ENCODE peak calls at places on chromosomes 5 and 9, in four cellular contexts. A is A549, N is GM12878, Y is HepG2. U is an unnamed sample.
A peak's percentile ranks its signal among the peaks of the same experiment; 100 is the strongest.

GRCh38 chr9:127742435-127743088 is 7.5 kb upstream of the TOR2A start:
- DNase-seq in A (peak; percentile 94), N (no peak), Y (no peak), U (peak; percentile 94)

GRCh38 chr9:89935791-89936190 is 331.0 kb downstream of the GADD45G start:
- DNase-seq in A (no peak), N (no peak), Y (no peak), U (no peak)

GRCh38 chr5:169914766-169915165 is 65.5 kb downstream of the INSYN2B start:
- DNase-seq in A (no peak), N (no peak), Y (no peak), U (no peak)

GRCh38 chr9:75109210-75109839 is 21.0 kb downstream of the OSTF1 start:
- DNase-seq in A (no peak), N (no peak), Y (no peak), U (no peak)

GRCh38 chr5:131268758-131269370 is 5.0 kb downstream of the CDC42SE2 start:
- DNase-seq in A (no peak), N (no peak), Y (no peak), U (no peak)

GRCh38 chr5:63053019-63053638 is 474.5 kb downstream of the LRRC70 start:
- DNase-seq in A (no peak), N (no peak), Y (no peak), U (no peak)

GRCh38 chr5:61263561-61264272 is 68.3 kb upstream of the ZSWIM6 start:
- DNase-seq in A (no peak), N (no peak), Y (no peak), U (no peak)

GRCh38 chr9:131754846-131755245 is 15.0 kb upstream of the RAPGEF1 start:
- DNase-seq in A (no peak), N (no peak), Y (no peak), U (no peak)

GRCh38 chr5:171688696-171689495 is 96.7 kb upstream of the SMIM23 start:
- DNase-seq in A (no peak), N (no peak), Y (no peak), U (peak; percentile 34)

GRCh38 chr9:132411091-132411508 is 1.1 kb downstream of the CFAP77 start:
- DNase-seq in A (peak; percentile 69), N (no peak), Y (peak; percentile 54), U (peak; percentile 74)

GRCh38 chr5:168341178-168341577 is 49.7 kb downstream of the WWC1 start:
- DNase-seq in A (no peak), N (no peak), Y (no peak), U (no peak)

GRCh38 chr9:72843525-72844439 is 109.1 kb downstream of the ALDH1A1 start:
- DNase-seq in A (peak; percentile 47), N (no peak), Y (peak; percentile 74), U (no peak)

GRCh38 chr5:141513021-141513626 is 24.2 kb downstream of the PCDHGC5 start:
- DNase-seq in A (no peak), N (no peak), Y (no peak), U (no peak)

GRCh38 chr9:127977877-127978647 is 2.7 kb downstream of the EEIG1 start:
- DNase-seq in A (peak; percentile 57), N (no peak), Y (no peak), U (peak; percentile 52)

GRCh38 chr5:7050986-7051385 is 337.8 kb downstream of the TENT4A start:
- DNase-seq in A (no peak), N (no peak), Y (no peak), U (no peak)

GRCh38 chr9:105864248-105864898 is 170.0 kb downstream of the TMEM38B start:
- DNase-seq in A (no peak), N (no peak), Y (no peak), U (no peak)

GRCh38 chr5:95682891-95683290 is at the start of gene SPATA9:
- DNase-seq in A (no peak), N (no peak), Y (no peak), U (no peak)

GRCh38 chr5:116273458-116274242 is 188.8 kb downstream of the COMMD10 start:
- DNase-seq in A (no peak), N (peak; percentile 43), Y (no peak), U (no peak)

GRCh38 chr5:57831942-57832341 is 349.3 kb upstream of the ACTBL2 start:
- DNase-seq in A (no peak), N (no peak), Y (no peak), U (no peak)

GRCh38 chr5:66645039-66645438 is 48.8 kb downstream of the MAST4 start:
- DNase-seq in A (no peak), N (no peak), Y (no peak), U (no peak)

GRCh38 chr9:15927131-15927530 is 374.3 kb downstream of the CCDC171 start:
- DNase-seq in A (no peak), N (no peak), Y (no peak), U (no peak)

DNA sequence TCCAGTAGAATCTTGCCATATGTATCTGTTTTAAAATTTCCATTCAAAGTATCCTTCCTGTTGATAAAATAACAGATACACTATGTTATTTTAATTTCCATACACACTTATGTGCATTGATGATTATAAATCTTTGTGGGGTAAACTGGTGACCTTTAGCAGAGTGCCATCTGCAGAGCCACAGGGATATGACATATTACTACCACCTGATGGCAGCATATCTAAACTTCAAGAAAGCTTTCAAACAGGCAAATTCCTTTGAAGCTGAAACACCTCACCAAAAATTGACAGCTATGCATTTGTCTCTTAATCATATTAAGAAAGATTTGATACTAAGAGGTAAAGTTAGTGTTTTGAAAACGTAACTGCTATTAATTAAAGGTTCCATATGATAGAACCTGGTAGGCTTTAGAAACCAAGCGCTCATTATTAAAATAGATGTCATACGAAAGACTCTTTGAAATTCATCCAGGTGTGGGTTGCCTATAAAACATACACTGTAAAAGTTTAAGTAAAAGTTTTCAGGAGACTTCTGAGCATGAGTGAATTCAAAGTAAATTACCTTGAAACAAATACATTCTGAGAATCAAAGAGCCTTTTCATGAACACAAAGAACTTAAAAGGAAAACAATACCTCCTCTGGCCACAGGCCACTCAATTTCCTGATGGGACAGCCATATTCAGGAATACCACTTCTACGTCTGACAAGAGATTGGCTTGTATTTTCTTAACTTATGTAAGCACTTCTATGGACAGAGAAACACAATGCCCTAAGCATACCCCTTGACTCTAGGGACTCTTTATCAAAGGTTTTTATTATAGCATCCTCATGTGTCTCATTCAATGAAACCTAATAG is 93.3 kb downstream of the KIAA0825 start:
- DNase-seq in A (peak; percentile 7), N (peak; percentile 9), Y (peak; percentile 47), U (peak; percentile 45)
- TF ChIP-seq MYC in A (no peak), N (no peak), Y (no peak), U (no peak)

GRCh38 chr5:83467315-83468044 is 4.1 kb upstream of the VCAN start:
- DNase-seq in A (no peak), N (no peak), Y (no peak), U (no peak)
- TF ChIP-seq CHD4 in A (no peak), N (no peak), Y (no peak), U (no peak)

DNA sequence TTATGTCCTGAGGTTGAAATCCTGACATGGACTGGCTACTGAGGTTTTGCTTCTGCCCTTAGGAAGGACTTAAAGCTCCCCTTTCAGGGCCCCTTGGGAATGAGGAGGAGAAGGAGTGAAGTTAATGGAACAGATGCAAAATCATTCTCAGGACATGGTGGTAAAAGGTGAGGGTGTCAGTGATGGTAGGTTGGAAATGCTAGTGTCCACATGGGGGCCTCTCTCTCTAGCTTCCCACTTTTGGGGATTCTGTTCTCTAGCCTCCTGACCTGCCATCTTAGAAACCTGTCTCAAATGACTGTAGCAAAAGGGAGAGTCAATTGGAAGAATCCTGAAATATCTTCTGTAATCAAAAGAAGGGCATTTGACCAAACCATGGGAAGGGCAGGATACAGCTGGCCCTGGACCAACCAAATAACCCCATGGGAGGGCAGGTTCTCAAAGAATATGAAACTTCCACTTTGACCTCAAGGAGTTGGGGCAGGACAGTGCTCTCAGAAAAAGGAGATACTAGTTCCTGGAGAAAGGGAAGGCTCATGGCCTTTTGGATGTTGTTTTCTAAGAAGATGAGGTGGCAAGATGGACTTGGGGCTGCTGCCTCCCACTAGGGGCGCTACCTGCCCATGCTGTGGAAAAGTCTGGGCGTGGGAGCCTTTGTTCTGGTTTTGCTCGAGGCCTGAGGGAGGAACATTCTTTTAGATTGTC is 21.2 kb upstream of the MLANA start:
- DNase-seq in A (peak; percentile 56), N (no peak), Y (peak; percentile 34), U (peak; percentile 80)
- TF ChIP-seq MYC in A (no peak), N (no peak), Y (no peak), U (no peak)

GRCh38 chr9:706606-707451 is 134.7 kb upstream of the DMRT1 start:
- DNase-seq in A (no peak), N (no peak), Y (peak; percentile 85), U (peak; percentile 1)

GRCh38 chr9:708182-708555 is 133.3 kb upstream of the DMRT1 start:
- DNase-seq in A (no peak), N (no peak), Y (no peak), U (no peak)

GRCh38 chr9:708556-709432 is 132.7 kb upstream of the DMRT1 start:
- DNase-seq in A (no peak), N (no peak), Y (peak; percentile 93), U (no peak)

GRCh38 chr9:703392-703791 is 138.1 kb upstream of the DMRT1 start:
- DNase-seq in A (no peak), N (no peak), Y (no peak), U (no peak)

DNA sequence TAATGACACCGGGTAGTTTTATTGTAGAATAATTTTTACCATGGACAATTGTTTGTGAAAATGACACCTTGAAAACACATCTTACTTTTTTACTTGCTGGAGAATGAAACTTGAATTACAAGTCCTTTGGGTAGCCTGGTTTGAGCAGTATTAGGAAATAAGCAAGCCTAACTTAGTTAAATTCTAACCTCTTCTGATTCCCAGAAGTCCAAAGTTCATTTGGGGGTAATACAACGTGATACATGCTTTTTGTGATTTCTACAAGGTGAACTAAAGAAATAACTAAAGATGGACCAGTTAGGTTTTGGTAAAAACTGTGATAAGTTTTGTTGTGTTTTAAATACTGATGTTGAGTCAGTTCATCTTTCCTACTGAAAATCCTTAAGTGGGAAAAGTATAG is 135.4 kb upstream of the DMRT1 start:
- DNase-seq in A (no peak), N (no peak), Y (peak; percentile 86), U (no peak)
- TF ChIP-seq CHD4 in A (no peak), N (no peak), Y (no peak), U (no peak)

GRCh38 chr5:132831095-132831860 is 831 bp upstream of the SHROOM1 start:
- DNase-seq in A (no peak), N (no peak), Y (no peak), U (no peak)

GRCh38 chr5:132832612-132833011 is 2.2 kb upstream of the SHROOM1 start:
- DNase-seq in A (no peak), N (no peak), Y (no peak), U (no peak)

GRCh38 chr5:132829742-132830435 is 558 bp downstream of the SHROOM1 start:
- DNase-seq in A (peak; percentile 95), N (no peak), Y (peak; percentile 56), U (peak; percentile 89)

GRCh38 chr5:132828846-132829494 is 1.5 kb downstream of the SHROOM1 start:
- DNase-seq in A (no peak), N (no peak), Y (no peak), U (no peak)

DNA sequence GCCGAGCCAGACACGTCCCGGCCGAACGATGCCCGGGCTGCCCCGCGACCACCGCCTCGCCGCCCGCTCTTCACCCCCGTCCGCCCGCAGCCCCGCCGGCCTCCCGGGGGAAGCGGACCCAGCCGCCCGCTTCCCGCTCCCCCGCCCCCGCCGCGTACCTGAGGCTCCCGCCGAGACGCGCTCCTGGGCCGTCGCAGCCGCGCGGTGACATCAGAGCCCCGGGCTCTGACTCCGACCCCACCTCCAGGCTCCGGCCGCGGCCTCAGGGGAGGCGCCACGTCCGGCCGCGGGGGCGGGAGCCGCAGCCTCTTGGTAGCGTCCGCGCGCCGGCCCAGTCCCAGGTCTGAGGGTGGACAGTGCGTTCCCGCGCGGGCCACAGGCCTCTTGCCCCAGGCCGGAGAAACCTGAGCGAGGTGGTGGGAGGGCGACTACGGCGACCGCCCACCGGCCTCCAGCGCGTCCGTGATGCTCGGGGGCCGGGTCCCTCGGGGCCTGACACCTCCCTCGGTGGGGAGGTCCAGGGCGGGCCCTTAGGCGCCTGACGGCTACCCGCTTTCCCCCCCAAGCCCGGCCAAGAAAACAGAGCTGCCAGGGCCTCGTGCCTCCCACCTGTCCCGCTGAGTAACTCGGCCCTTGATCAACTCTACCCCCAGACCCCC is at the start of gene SHROOM1:
- DNase-seq in A (peak; percentile 49), N (no peak), Y (peak; percentile 66), U (peak; percentile 91)
- TF ChIP-seq MYC in A (no peak), N (no peak), Y (peak; percentile 63), U (no peak)